ENCODE peak calls at places on chromosomes 4 and X, in four cellular contexts. R is mucosa of descending colon; F is brain microvascular endothelial cell; Q is activated T-cell treated with anti-CD3 and anti-CD28 coated beads, Interleukin-2, amount 50 U/mL, for 24 hours. N is an unnamed sample.

GRCh38 chr4:89054627-89055026 is 2.4 kb downstream of the FAM13A start:
- DNase-seq in R (no peak), F (no peak), Q (no peak), N (no peak)

GRCh38 chrX:15206306-15206705 is 63.6 kb downstream of the ASB9 start:
- DNase-seq in R (no peak), F (no peak), Q (no peak), N (no peak)

GRCh38 chrX:19889582-19890342 is 2.4 kb upstream of the SH3KBP1 start:
- DNase-seq in R (no peak), F (peak), Q (peak), N (peak)

GRCh38 chr4:61666248-61666647 is 466.1 kb downstream of the ADGRL3 start:
- DNase-seq in R (no peak), F (no peak), Q (no peak), N (no peak)

GRCh38 chr4:39029752-39030694 is 2.2 kb downstream of the TMEM156 start:
- DNase-seq in R (no peak), F (no peak), Q (no peak), N (no peak)

GRCh38 chrX:374566-374965 is 12.1 kb downstream of the PPP2R3B start:
- DNase-seq in R (no peak), F (no peak), Q (no peak), N (peak)

GRCh38 chr4:76199664-76200211 is 13.9 kb downstream of the SCARB2 start:
- DNase-seq in R (peak), F (peak), Q (no peak), N (no peak)

GRCh38 chrX:2690856-2691542 is at the start of gene CD99:
- DNase-seq in R (peak), F (peak), Q (peak), N (peak)

GRCh38 chr4:23163649-23164436 is 471.1 kb downstream of the GBA3 start:
- DNase-seq in R (no peak), F (no peak), Q (no peak), N (no peak)

GRCh38 chr4:95507147-95507546 is 41.6 kb downstream of the UNC5C start:
- DNase-seq in R (no peak), F (no peak), Q (no peak), N (no peak)

GRCh38 chr4:142030010-142030409 is 393.6 kb downstream of the IL15 start:
- DNase-seq in R (no peak), F (no peak), Q (no peak), N (no peak)

GRCh38 chrX:10574663-10575062 is 45.7 kb downstream of the MID1 start:
- DNase-seq in R (no peak), F (no peak), Q (no peak), N (peak)

GRCh38 chr4:175661437-175661836 is 150.6 kb downstream of the GPM6A start:
- DNase-seq in R (no peak), F (no peak), Q (no peak), N (no peak)

GRCh38 chr4:51840791-51841190 is 2.2 kb upstream of the DCUN1D4 start:
- DNase-seq in R (no peak), F (no peak), Q (no peak), N (peak)

GRCh38 chrX:68647156-68647957 is at the start of gene STARD8:
- DNase-seq in R (peak), F (peak), Q (no peak), N (peak)

GRCh38 chrX:14039344-14039743 is 9.7 kb upstream of the GEMIN8 start:
- DNase-seq in R (no peak), F (peak), Q (peak), N (peak)

GRCh38 chr4:26723216-26723615 is 137.4 kb upstream of the STIM2 start:
- DNase-seq in R (no peak), F (no peak), Q (no peak), N (no peak)

GRCh38 chrX:41336447-41336846 is 2.5 kb downstream of the DDX3X start:
- DNase-seq in R (no peak), F (no peak), Q (no peak), N (no peak)

GRCh38 chrX:103376118-103376978 is at the start of gene BEX3:
- DNase-seq in R (peak), F (no peak), Q (peak), N (peak)

N was measured in AG08396.